ENCODE peak calls at places on chromosomes 7 and 10, in six cellular contexts. F is A549, L is GM12878, K is HepG2, Q is upper lobe of left lung, X is K562. C is an unnamed sample.
A peak's percentile ranks its signal among the peaks of the same experiment; 100 is the strongest.

GRCh38 chr10:84140036-84140379 is 699 bp downstream of the GHITM start:
- ATAC-seq in K (peak; percentile 80), Q (peak; percentile 71), F (peak; percentile 64), L (peak; percentile 30), X (peak; percentile 81), C (no peak)

GRCh38 chr10:35194906-35195305 is 68.3 kb downstream of the CREM start:
- ATAC-seq in L (peak; percentile 12), F (no peak), Q (no peak), X (peak; percentile 62), K (no peak), C (no peak)

GRCh38 chr10:30422981-30423654 is 10.9 kb upstream of the MAP3K8 start:
- ATAC-seq in F (peak; percentile 99), Q (peak; percentile 88), K (peak; percentile 94), L (no peak), X (no peak), C (peak; percentile 71)

GRCh38 chr7:48441848-48442492 is 270.7 kb downstream of the ABCA13 start:
- ATAC-seq in K (no peak), L (no peak), Q (no peak), X (no peak), F (no peak), C (no peak)

GRCh38 chr10:119306514-119306951 is 99.2 kb downstream of the GRK5 start:
- ATAC-seq in Q (no peak), X (peak; percentile 89), L (peak; percentile 83), K (no peak), F (peak; percentile 79), C (peak; percentile 8)

GRCh38 chr10:7108141-7108540 is 302.7 kb downstream of the SFMBT2 start:
- ATAC-seq in K (no peak), F (no peak), Q (no peak), X (no peak), L (no peak), C (no peak)

GRCh38 chr10:29646238-29646902 is 11.6 kb upstream of the SVIL start:
- ATAC-seq in F (peak; percentile 27), Q (no peak), K (no peak), X (no peak), L (peak; percentile 23), C (peak; percentile 32)

GRCh38 chr10:21707498-21707897 is 173.5 kb downstream of the MLLT10 start:
- ATAC-seq in Q (no peak), K (no peak), F (no peak), X (no peak), L (no peak), C (no peak)

GRCh38 chr10:31926765-31927596 is 1.6 kb downstream of the ARHGAP12 start:
- ATAC-seq in Q (no peak), L (no peak), K (no peak), X (no peak), F (no peak), C (no peak)

GRCh38 chr7:31962246-31962645 is 108.0 kb downstream of the PDE1C start:
- ATAC-seq in X (no peak), Q (no peak), K (no peak), F (no peak), L (no peak), C (no peak)

GRCh38 chr7:43385856-43386255 is 197.1 kb upstream of the STK17A start:
- ATAC-seq in L (no peak), K (no peak), X (no peak), F (no peak), Q (no peak), C (no peak)

GRCh38 chr7:130281227-130281626 is 11.7 kb upstream of the CPA4 start:
- ATAC-seq in L (no peak), F (no peak), K (no peak), Q (no peak), X (no peak), C (no peak)

GRCh38 chr10:89684604-89685003 is 16.8 kb upstream of the KIF20B start:
- ATAC-seq in X (no peak), K (no peak), Q (no peak), L (no peak), F (no peak), C (no peak)

GRCh38 chr10:70206762-70207161 is 26.5 kb downstream of the PPA1 start:
- ATAC-seq in K (no peak), L (no peak), F (no peak), Q (no peak), X (no peak), C (no peak)

GRCh38 chr10:69439350-69439739 is 11.9 kb upstream of the TSPAN15 start:
- ATAC-seq in X (no peak), Q (peak; percentile 54), L (no peak), K (no peak), F (peak; percentile 74), C (peak; percentile 39)

GRCh38 chr10:74977913-74978847 is 133.3 kb upstream of the SAMD8 start:
- ATAC-seq in L (peak; percentile 92), F (no peak), Q (no peak), K (no peak), X (no peak), C (no peak)

GRCh38 chr7:123727071-123727837 is 21.5 kb downstream of the WASL start:
- ATAC-seq in Q (no peak), F (peak; percentile 64), L (peak; percentile 14), K (peak; percentile 58), X (peak; percentile 57), C (peak; percentile 70)

GRCh38 chr10:72085864-72086465 is 2.4 kb downstream of the SPOCK2 start:
- ATAC-seq in L (no peak), K (no peak), X (no peak), Q (no peak), F (no peak), C (no peak)

GRCh38 chr7:122056977-122057376 is 87.1 kb downstream of the AASS start:
- ATAC-seq in Q (no peak), X (no peak), L (no peak), K (no peak), F (no peak), C (no peak)

GRCh38 chr7:73438547-73439245 is 5.1 kb downstream of the FZD9 start:
- ATAC-seq in L (peak; percentile 18), K (peak; percentile 2), F (no peak), Q (no peak), X (peak; percentile 43), C (no peak)

GRCh38 chr10:90872648-90873020 is 860 bp downstream of the RPP30 start:
- ATAC-seq in X (no peak), L (peak; percentile 4), Q (no peak), F (no peak), K (no peak), C (no peak)

GRCh38 chr7:179209-179681 is 13.1 kb upstream of the FAM20C start:
- ATAC-seq in F (no peak), X (no peak), Q (no peak), K (no peak), L (no peak), C (no peak)

GRCh38 chr10:71941318-71941717 is 22.9 kb upstream of the CHST3 start:
- ATAC-seq in X (no peak), K (no peak), Q (no peak), L (no peak), F (no peak), C (no peak)

GRCh38 chr10:34698979-34699378 is 116.1 kb downstream of the PARD3 start:
- ATAC-seq in F (peak; percentile 62), Q (peak; percentile 61), L (no peak), K (no peak), X (no peak), C (no peak)

GRCh38 chr10:93850484-93851015 is 43.2 kb upstream of the SLC35G1 start:
- ATAC-seq in Q (no peak), X (no peak), L (no peak), K (no peak), F (no peak), C (no peak)

GRCh38 chr10:3728563-3728962 is 56.4 kb downstream of the KLF6 start:
- ATAC-seq in K (no peak), Q (no peak), X (no peak), F (no peak), L (no peak), C (no peak)

GRCh38 chr7:26375604-26376207 is 84.0 kb downstream of the SNX10 start:
- ATAC-seq in F (peak; percentile 10), L (no peak), Q (no peak), X (no peak), K (no peak), C (no peak)

GRCh38 chr7:26374665-26375373 is 83.2 kb downstream of the SNX10 start:
- ATAC-seq in K (no peak), X (no peak), F (no peak), L (no peak), Q (no peak), C (no peak)

GRCh38 chr7:26372738-26373137 is 81.1 kb downstream of the SNX10 start:
- ATAC-seq in K (no peak), L (no peak), F (no peak), Q (no peak), X (no peak), C (no peak)

GRCh38 chr7:26379711-26380110 is 88.0 kb downstream of the SNX10 start:
- ATAC-seq in X (no peak), L (no peak), Q (no peak), K (no peak), F (no peak), C (no peak)

GRCh38 chr7:26376208-26376917 is 84.7 kb downstream of the SNX10 start:
- ATAC-seq in X (no peak), F (peak; percentile 90), L (peak; percentile 71), K (peak; percentile 93), Q (peak; percentile 65), C (peak; percentile 58)
- H3K4me3 ChIP-seq in X (no peak overlapping the region), F (peak overlapping the region; percentile 59), L (peak overlapping the region; percentile 63), K (peak overlapping the region; percentile 57), Q (peak overlapping the region; percentile 61), C (peak overlapping the region; percentile 46)

GRCh38 chr7:115707684-115708341 is 322.8 kb downstream of the TFEC start:
- ATAC-seq in F (peak; percentile 68), L (no peak), X (no peak), Q (no peak), K (peak; percentile 23), C (no peak)
- TF ChIP-seq EP300 in F (no peak), L (no peak), X (no peak), Q (no peak), K (no peak), C (no peak)

DNA sequence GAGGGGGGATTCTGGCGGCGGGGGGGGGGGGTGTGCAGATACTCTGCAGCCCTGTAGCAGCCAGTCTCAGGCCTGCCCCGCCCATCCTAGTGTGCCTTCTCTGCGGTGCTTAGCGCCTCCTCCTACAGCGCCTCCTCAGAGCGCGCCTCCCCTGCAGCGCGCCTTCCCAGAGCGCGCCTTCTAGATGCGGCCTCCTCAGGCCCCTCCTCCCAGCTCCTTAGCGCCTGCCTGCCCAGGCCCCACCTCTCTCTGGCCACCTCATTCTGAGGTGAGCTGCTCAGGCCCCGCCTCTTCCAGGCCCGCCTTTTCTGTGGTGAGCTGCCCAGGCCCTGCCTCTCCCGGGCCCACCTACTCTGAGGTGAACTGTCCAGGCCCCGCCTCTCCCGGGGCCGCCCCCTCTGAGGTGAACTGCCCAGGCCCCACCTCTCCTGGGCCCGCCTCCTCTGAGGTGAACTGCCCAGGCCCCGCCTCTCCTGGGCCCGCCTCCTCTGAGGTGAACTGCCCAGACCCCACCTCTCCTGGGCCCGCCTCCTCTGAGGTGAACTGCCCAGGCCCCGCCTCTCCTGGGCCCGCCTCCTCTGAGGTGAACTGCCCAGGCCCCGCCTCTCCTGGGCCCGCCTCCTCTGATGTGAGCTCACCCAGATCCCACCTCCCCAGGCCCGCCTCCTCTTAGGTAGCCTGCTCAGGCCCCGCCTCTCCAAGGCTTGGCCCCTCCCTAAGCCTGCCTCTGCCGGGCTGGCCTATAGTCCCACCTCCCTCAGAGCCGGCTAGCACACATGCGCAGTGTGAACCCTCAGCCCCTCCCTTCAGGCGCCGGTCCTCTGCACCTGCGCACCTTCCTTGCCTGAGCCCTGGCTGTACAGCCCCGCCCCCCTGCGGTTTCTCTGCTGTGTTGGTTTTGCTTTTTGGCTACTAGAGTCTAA is 2.1 kb upstream of the SGCE start:
- ATAC-seq in L (peak; percentile 88), X (peak; percentile 97), K (peak; percentile 89), F (peak; percentile 79), Q (peak; percentile 95), C (peak; percentile 93)
- H3K4me3 ChIP-seq in L (no peak overlapping the region), X (peak overlapping the region; percentile 27), K (no peak overlapping the region), F (peak overlapping the region; percentile 64), Q (peak overlapping the region; percentile 73), C (peak overlapping the region; percentile 54)

GRCh38 chr10:122140941-122141623 is 130.0 kb upstream of the BTBD16 start:
- ATAC-seq in F (peak; percentile 81), X (no peak), Q (peak; percentile 82), K (no peak), L (no peak), C (peak; percentile 86)
- TF ChIP-seq EP300 in F (peak; percentile 92), X (no peak), Q (peak; percentile 7), K (no peak), L (no peak), C (no peak)

C was measured in gastroesophageal sphincter.